ENCODE peak calls at places on chromosomes 13 and 19, in nine cellular contexts. R is colonic mucosa, C is MM.1S, Z is SK-N-SH, B is GM12878, E is heart right ventricle, S is hepatocyte, J is cardiac muscle cell, L is A549. F is an unnamed sample.
A peak's percentile ranks its signal among the peaks of the same experiment; 100 is the strongest.

GRCh38 chr19:10718205-10719196 is 622 bp downstream of the DNM2 start:
- DNase-seq in Z (peak; percentile 70), C (peak; percentile 52), E (peak; percentile 58), S (peak; percentile 74), L (no peak), B (no peak), J (peak; percentile 76), R (no peak), F (no peak)

GRCh38 chr19:17473041-17473440 is 2.7 kb downstream of the SLC27A1 start:
- DNase-seq in S (no peak), L (peak; percentile 37), Z (no peak), J (no peak), E (no peak), R (no peak), C (no peak), B (no peak), F (no peak)

GRCh38 chr13:35621989-35622388 is 145.5 kb upstream of the MAB21L1 start:
- DNase-seq in S (no peak), B (no peak), R (no peak), C (no peak), L (peak; percentile 1), J (no peak), Z (no peak), E (no peak), F (no peak)

GRCh38 chr13:33963134-33963533 is 145.2 kb downstream of the RFC3 start:
- DNase-seq in Z (no peak), C (no peak), B (no peak), E (no peak), S (no peak), J (no peak), R (no peak), L (no peak), F (no peak)

GRCh38 chr13:90732049-90732448 is 615.4 kb upstream of the MIR17HG start:
- DNase-seq in B (no peak), R (no peak), L (peak; percentile 8), C (no peak), J (no peak), Z (no peak), E (no peak), S (no peak), F (no peak)

GRCh38 chr13:75901509-75901908 is 265.4 kb downstream of the LMO7 start:
- DNase-seq in E (no peak), S (no peak), J (no peak), B (no peak), R (no peak), C (no peak), L (no peak), Z (no peak), F (no peak)

GRCh38 chr13:37313383-37313782 is 207.9 kb upstream of the CSNK1A1L start:
- DNase-seq in R (no peak), L (no peak), J (no peak), S (no peak), Z (no peak), C (no peak), E (no peak), B (no peak), F (no peak)

GRCh38 chr19:17687857-17688784 is at the start of gene UNC13A:
- DNase-seq in Z (peak; percentile 96), J (peak; percentile 86), B (no peak), L (peak; percentile 39), R (peak; percentile 26), E (peak; percentile 56), C (peak; percentile 24), S (peak; percentile 76), F (no peak)

GRCh38 chr13:25901460-25902376 is 150.1 kb downstream of the SHISA2 start:
- DNase-seq in S (peak; percentile 67), Z (peak; percentile 51), E (no peak), C (no peak), R (no peak), J (no peak), L (peak; percentile 2), B (peak; percentile 75), F (no peak)

GRCh38 chr19:6802336-6803035 is 30.0 kb downstream of the VAV1 start:
- DNase-seq in S (no peak), J (no peak), L (peak; percentile 79), B (peak; percentile 78), R (peak; percentile 42), Z (no peak), C (peak; percentile 94), E (peak; percentile 10), F (no peak)

GRCh38 chr19:44745887-44746600 is 2.5 kb upstream of the BCL3 start:
- DNase-seq in B (no peak), E (no peak), C (no peak), Z (no peak), S (no peak), R (peak; percentile 29), J (no peak), L (no peak), F (no peak)
- H3K4me1 ChIP-seq in B (peaks cover 21% of the 10 kb centered on the region), E (peaks cover 79% of the 10 kb centered on the region), C (peaks cover 20% of the 10 kb centered on the region), Z (peaks cover 19% of the 10 kb centered on the region), S (peaks cover 42% of the 10 kb centered on the region), R (peaks cover 34% of the 10 kb centered on the region), J (peaks cover 4% of the 10 kb centered on the region), L (peaks cover 72% of the 10 kb centered on the region), F (peaks cover 20% of the 10 kb centered on the region)

DNA sequence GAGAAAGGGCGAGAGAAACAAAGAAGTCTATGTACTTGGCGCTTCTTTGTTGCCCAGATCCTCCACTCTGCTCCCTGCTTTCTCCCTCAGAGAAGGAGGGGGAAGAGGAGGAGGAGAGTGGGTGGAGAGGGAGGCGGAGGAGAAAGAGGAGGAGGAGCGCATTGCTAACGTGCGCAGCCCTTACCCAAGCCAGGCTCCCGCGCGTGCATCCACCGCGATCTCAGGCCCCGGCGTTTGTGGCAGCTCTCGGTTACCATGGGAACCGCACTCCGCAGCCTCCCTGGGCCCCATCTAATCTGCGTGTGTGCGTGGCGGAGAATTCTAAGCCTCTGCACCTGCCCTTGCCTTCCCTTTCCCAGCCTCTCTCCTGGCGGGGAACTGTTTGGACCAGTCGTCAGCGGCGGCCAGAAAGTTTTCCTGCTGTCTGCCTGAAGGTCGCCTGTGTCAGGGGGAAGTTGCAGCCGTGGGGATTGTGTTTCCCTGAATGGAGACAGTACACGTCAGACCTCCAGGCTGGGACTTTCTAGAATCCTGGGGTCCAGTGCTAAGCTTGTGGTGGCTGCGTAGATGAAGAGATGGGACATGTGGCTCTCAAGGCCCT is at the start of gene ERICH6B:
- DNase-seq in R (no peak), J (peak; percentile 70), E (peak; percentile 20), Z (no peak), L (peak; percentile 5), C (no peak), S (peak; percentile 84), B (no peak), F (no peak)
- H3K4me3 ChIP-seq in R (no peak within 1 kb of the TSS), J (peak within 1 kb of the TSS; percentile 23), E (peak within 1 kb of the TSS; percentile 36), Z (no peak within 1 kb of the TSS), L (no peak within 1 kb of the TSS), C (no peak within 1 kb of the TSS), S (no peak within 1 kb of the TSS), B (no peak within 1 kb of the TSS), F (no peak within 1 kb of the TSS)

GRCh38 chr19:13015361-13016231 is 20.3 kb downstream of the NFIX start:
- DNase-seq in C (no peak), B (no peak), L (no peak), R (no peak), E (peak; percentile 5), Z (no peak), S (no peak), J (no peak), F (no peak)
- H3K4me1 ChIP-seq in C (no peaks in the 10 kb centered on the region), B (peaks cover 6% of the 10 kb centered on the region), L (no peaks in the 10 kb centered on the region), R (peaks cover 3% of the 10 kb centered on the region), E (peaks cover 100% of the 10 kb centered on the region), Z (peaks cover 15% of the 10 kb centered on the region), S (peaks cover 50% of the 10 kb centered on the region), J (no peaks in the 10 kb centered on the region), F (peaks cover 44% of the 10 kb centered on the region)

GRCh38 chr13:22936228-22936627 is 244.6 kb upstream of the SGCG start:
- DNase-seq in S (no peak), Z (no peak), R (no peak), C (no peak), E (no peak), L (no peak), B (no peak), J (no peak), F (no peak)

GRCh38 chr13:22934744-22935523 is 245.8 kb upstream of the SGCG start:
- DNase-seq in E (no peak), S (no peak), Z (no peak), C (no peak), B (no peak), R (no peak), L (no peak), J (no peak), F (no peak)

GRCh38 chr13:22939157-22939556 is 241.6 kb upstream of the SGCG start:
- DNase-seq in J (no peak), S (no peak), C (no peak), L (no peak), B (no peak), E (no peak), R (no peak), Z (no peak), F (no peak)

GRCh38 chr13:22938576-22938975 is 242.2 kb upstream of the SGCG start:
- DNase-seq in C (no peak), E (no peak), B (no peak), J (no peak), Z (no peak), S (no peak), L (no peak), R (no peak), F (no peak)

GRCh38 chr13:22937241-22937640 is 243.5 kb upstream of the SGCG start:
- DNase-seq in C (no peak), E (no peak), B (no peak), L (no peak), S (no peak), R (no peak), J (no peak), Z (no peak), F (no peak)
- H3K4me3 ChIP-seq in C (no peak overlapping the region), E (no peak overlapping the region), B (no peak overlapping the region), L (no peak overlapping the region), S (no peak overlapping the region), R (no peak overlapping the region), J (no peak overlapping the region), Z (no peak overlapping the region), F (no peak overlapping the region)

GRCh38 chr19:1183543-1184172 is 9.6 kb upstream of the SBNO2 start:
- DNase-seq in L (peak; percentile 92), R (peak; percentile 69), E (no peak), C (no peak), B (peak; percentile 66), Z (peak; percentile 10), S (peak; percentile 88), J (no peak), F (peak; percentile 92)

GRCh38 chr19:1182068-1182467 is 8.0 kb upstream of the SBNO2 start:
- DNase-seq in L (no peak), B (no peak), Z (no peak), R (no peak), C (no peak), S (no peak), J (no peak), E (no peak), F (no peak)

GRCh38 chr19:1177322-1178114 is 3.5 kb upstream of the SBNO2 start:
- DNase-seq in S (peak; percentile 10), Z (no peak), J (no peak), E (no peak), C (peak; percentile 2), B (no peak), R (no peak), L (peak; percentile 88), F (peak; percentile 94)

GRCh38 chr19:1182727-1183126 is 8.7 kb upstream of the SBNO2 start:
- DNase-seq in L (peak; percentile 71), Z (no peak), B (no peak), C (peak; percentile 2), E (no peak), S (no peak), R (no peak), J (no peak), F (no peak)

GRCh38 chr19:1181606-1182005 is 7.5 kb upstream of the SBNO2 start:
- DNase-seq in B (no peak), Z (no peak), J (no peak), L (no peak), S (peak; percentile 43), C (no peak), R (peak; percentile 84), E (no peak), F (no peak)
- H3K4me1 ChIP-seq in B (peaks cover 31% of the 10 kb centered on the region), Z (peaks cover 13% of the 10 kb centered on the region), J (no peaks in the 10 kb centered on the region), L (peaks cover 88% of the 10 kb centered on the region), S (peaks cover 16% of the 10 kb centered on the region), C (peaks cover 9% of the 10 kb centered on the region), R (peaks cover 6% of the 10 kb centered on the region), E (peaks cover 8% of the 10 kb centered on the region), F (peaks cover 51% of the 10 kb centered on the region)

F was measured in RWPE2.